ENCODE peak calls at places on chromosomes 3 and 15, in four cellular contexts. L is DND-41, O is HCT116, K is suprapubic skin. S is an unnamed sample.

GRCh38 chr3:2784627-2785026 is 325.5 kb downstream of the IL5RA start:
- DNase-seq in L (no peak), O (no peak), K (no peak), S (no peak)

GRCh38 chr3:42526616-42527367 is 24.3 kb downstream of the VIPR1 start:
- DNase-seq in L (peak), O (no peak), K (no peak), S (no peak)

GRCh38 chr3:4043867-4044575 is 244.8 kb downstream of the LRRN1 start:
- DNase-seq in L (no peak), O (no peak), K (no peak), S (no peak)

GRCh38 chr15:33005582-33005981 is 188.9 kb downstream of the FMN1 start:
- DNase-seq in L (no peak), O (no peak), K (no peak), S (no peak)

GRCh38 chr3:124063168-124063909 is 71.4 kb upstream of the ROPN1 start:
- DNase-seq in L (no peak), O (no peak), K (peak), S (no peak)

GRCh38 chr15:77830041-77830440 is 197.3 kb upstream of the LINGO1 start:
- DNase-seq in L (peak), O (peak), K (no peak), S (no peak)

GRCh38 chr15:38883987-38884386 is 319.4 kb upstream of the RASGRP1 start:
- DNase-seq in L (no peak), O (no peak), K (no peak), S (no peak)

GRCh38 chr3:38730281-38730680 is 80.8 kb upstream of the SCN5A start:
- DNase-seq in L (no peak), O (no peak), K (no peak), S (no peak)

GRCh38 chr15:69568621-69569020 is 116.0 kb downstream of the RPLP1 start:
- DNase-seq in L (no peak), O (no peak), K (no peak), S (no peak)

GRCh38 chr15:25178835-25179672 is 224.3 kb downstream of the SNRPN start:
- DNase-seq in L (no peak), O (no peak), K (peak), S (no peak)

GRCh38 chr3:133515127-133515526 is 58.4 kb upstream of the CDV3 start:
- DNase-seq in L (no peak), O (no peak), K (no peak), S (no peak)

GRCh38 chr3:138051946-138052802 is 42.2 kb downstream of the CLDN18 start:
- DNase-seq in L (no peak), O (peak), K (no peak), S (no peak)

GRCh38 chr3:114697441-114697840 is 403.6 kb downstream of the TIGIT start:
- DNase-seq in L (no peak), O (no peak), K (no peak), S (no peak)

GRCh38 chr3:189172668-189173419 is 1.1 kb downstream of the TPRG1 start:
- DNase-seq in L (no peak), O (no peak), K (no peak), S (no peak)

GRCh38 chr15:37483779-37484178 is 383.4 kb upstream of the MEIS2 start:
- DNase-seq in L (no peak), O (no peak), K (no peak), S (no peak)

GRCh38 chr3:59127071-59127470 is 77.2 kb upstream of the CFAP20DC start:
- DNase-seq in L (no peak), O (no peak), K (no peak), S (no peak)

GRCh38 chr3:143586565-143586964 is 261.7 kb downstream of the SLC9A9 start:
- DNase-seq in L (no peak), O (no peak), K (no peak), S (no peak)

GRCh38 chr15:64694816-64695215 is 80.6 kb downstream of the RBPMS2 start:
- DNase-seq in L (no peak), O (no peak), K (no peak), S (no peak)

GRCh38 chr15:29615791-29616190 is 206.5 kb downstream of the TJP1 start:
- DNase-seq in L (no peak), O (no peak), K (no peak), S (no peak)

GRCh38 chr15:88477885-88478284 is 10.4 kb downstream of the MRPS11 start:
- DNase-seq in L (no peak), O (no peak), K (no peak), S (no peak)

GRCh38 chr3:24119321-24119751 is 174.2 kb downstream of the NR1D2 start:
- DNase-seq in L (no peak), O (peak), K (no peak), S (no peak)

GRCh38 chr3:151875759-151876158 is 2.3 kb downstream of the SUCNR1 start:
- DNase-seq in L (peak), O (no peak), K (no peak), S (no peak)

GRCh38 chr15:84112025-84112424 is 123.5 kb upstream of the GOLGA6L4 start:
- DNase-seq in L (no peak), O (no peak), K (no peak), S (no peak)

GRCh38 chr3:96430019-96430541 is 384.3 kb upstream of the EPHA6 start:
- DNase-seq in L (no peak), O (no peak), K (no peak), S (no peak)

GRCh38 chr3:17901893-17902292 is 159.5 kb upstream of the TBC1D5 start:
- DNase-seq in L (no peak), O (no peak), K (no peak), S (no peak)

GRCh38 chr3:120559228-120560061 is 36.7 kb upstream of the NDUFB4 start:
- DNase-seq in L (no peak), O (peak), K (peak), S (no peak)

GRCh38 chr3:141311170-141311495 is 57.2 kb upstream of the ZBTB38 start:
- DNase-seq in L (no peak), O (no peak), K (no peak), S (no peak)

GRCh38 chr3:168407381-168407780 is 311.7 kb upstream of the GOLIM4 start:
- DNase-seq in L (no peak), O (no peak), K (no peak), S (no peak)

GRCh38 chr3:170815340-170815739 is 54.7 kb downstream of the RPL22L1 start:
- DNase-seq in L (no peak), O (peak), K (no peak), S (no peak)

GRCh38 chr15:69820819-69821218 is 276.9 kb downstream of the TLE3 start:
- DNase-seq in L (no peak), O (no peak), K (no peak), S (no peak)

GRCh38 chr3:129001101-129001816 is at the start of gene EFCC1:
- DNase-seq in L (no peak), O (no peak), K (peak), S (no peak)

GRCh38 chr3:23959147-23959900 is 14.2 kb downstream of the NR1D2 start:
- DNase-seq in L (no peak), O (peak), K (no peak), S (no peak)

GRCh38 chr3:178434206-178434805 is 101.9 kb upstream of the KCNMB2 start:
- DNase-seq in L (no peak), O (no peak), K (no peak), S (no peak)

DNA sequence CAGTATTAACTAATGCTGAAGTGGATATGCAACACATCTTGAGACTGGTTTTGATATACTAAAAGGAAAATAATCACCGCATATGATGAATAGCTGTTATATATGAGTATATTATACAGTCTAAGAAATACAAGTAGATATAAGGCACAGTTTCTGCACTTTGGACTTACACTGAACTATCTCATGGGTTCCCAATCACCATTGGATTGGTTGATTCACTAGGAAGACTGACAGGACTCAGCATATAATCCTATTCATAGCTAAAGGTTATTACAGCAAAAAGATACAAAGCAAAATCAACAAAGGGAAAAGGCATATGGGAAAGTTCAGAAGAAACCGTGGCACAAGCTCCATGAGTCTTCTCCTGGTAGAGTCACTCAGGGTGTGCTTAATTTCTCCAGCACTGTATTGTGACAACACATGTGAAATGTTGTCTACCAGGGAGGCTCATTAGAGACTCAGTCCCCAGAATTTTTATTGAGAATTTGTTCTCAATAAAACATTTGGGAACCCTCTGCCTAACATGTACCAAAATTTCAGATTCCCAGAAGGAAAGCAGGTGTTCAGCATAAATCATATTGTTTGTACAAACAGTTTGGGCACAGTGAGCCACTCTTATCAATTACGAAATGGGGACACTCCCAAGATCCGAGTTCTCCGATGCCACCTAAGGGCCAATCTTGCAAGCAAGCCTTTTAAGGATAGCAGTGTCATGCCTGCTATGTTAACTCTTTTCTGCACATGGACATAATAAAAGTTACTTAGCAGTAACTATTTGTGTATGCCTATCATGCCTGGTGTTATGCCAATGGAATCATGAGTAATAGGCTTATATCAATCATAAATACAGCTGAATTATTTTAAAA is 26.8 kb downstream of the CMC1 start:
- DNase-seq in L (no peak), O (no peak), K (no peak), S (no peak)
- TF ChIP-seq CTCF in L (no peak), O (peak), K (no peak), S (no peak)

GRCh38 chr15:51735211-51735610 is 2.2 kb downstream of the LYSMD2 start:
- DNase-seq in L (peak), O (no peak), K (no peak), S (no peak)
- TF ChIP-seq CTCF in L (peak), O (no peak), K (no peak), S (no peak)

DNA sequence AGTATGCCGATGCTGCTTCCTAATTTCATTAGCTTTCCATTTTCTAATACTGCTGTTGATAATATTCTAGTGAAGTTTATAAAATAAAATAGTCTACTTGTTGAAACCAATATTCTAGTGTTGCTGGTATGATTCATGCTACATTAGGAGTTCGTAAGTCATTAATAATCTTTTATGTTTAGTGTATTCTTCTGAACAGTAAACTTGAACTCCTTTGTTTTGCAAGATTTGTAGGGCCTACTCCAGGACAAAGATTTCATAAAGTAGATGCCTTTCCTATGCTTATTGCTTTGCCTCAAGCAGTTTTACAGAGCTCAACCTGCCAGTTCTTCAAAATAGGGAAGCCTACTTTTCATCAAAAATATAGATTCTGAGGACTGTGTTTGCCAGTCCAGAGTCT is 111.5 kb downstream of the RSRC1 start:
- DNase-seq in L (no peak), O (no peak), K (no peak), S (no peak)
- TF ChIP-seq CTCF in L (no peak), O (no peak), K (no peak), S (no peak)

GRCh38 chr3:15272431-15273196 is 59.8 kb downstream of the SH3BP5 start:
- DNase-seq in L (no peak), O (no peak), K (peak), S (no peak)
- TF ChIP-seq CTCF in L (peak), O (no peak), K (no peak), S (no peak)

GRCh38 chr15:75578948-75579908 is at the start of gene PTPN9:
- DNase-seq in L (peak), O (peak), K (peak), S (peak)
- TF ChIP-seq CTCF in L (peak), O (no peak), K (peak), S (no peak)

GRCh38 chr3:153669527-153669926 is 451.7 kb upstream of the ARHGEF26 start:
- DNase-seq in L (no peak), O (no peak), K (no peak), S (no peak)
- TF ChIP-seq CTCF in L (no peak), O (no peak), K (no peak), S (no peak)

DNA sequence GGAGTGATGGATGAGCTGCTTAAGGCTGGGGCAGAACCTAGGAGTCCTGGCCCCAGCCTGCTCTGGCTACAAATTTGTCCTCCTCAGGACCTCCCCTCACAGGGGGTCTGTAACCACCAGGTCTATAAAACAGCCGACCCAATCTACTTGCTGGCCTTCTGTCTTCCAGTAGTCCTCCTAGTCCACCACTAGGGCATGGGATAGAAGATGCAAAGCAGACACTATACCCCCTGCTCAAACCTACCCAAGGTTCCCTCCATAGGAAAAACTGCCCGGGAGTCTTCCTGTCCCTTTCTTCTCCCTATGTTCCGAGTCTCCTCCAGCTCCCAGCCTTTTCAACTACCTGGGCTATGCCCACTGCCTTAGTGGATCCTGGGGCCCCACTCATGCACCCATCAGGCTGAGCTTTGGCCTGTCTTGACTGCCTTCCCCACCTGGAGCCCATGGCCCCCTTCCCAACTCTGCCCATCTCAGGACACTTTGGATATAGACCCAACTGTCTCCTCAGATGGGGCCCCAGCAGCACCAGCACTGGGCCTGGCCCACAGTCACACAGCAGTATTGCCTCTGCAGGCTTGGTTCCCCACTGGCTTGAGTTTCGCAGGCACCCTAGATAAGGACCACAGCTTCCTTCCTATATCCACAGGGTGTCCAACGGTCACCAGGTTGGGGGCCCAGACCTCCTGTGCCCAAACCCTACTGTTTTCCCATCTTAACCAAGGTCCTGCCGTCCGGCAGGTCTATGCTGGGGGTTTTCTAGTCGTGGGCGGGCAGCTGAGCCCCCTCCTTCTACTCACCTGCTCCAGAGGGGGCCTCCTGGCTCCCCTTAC is 1.1 kb downstream of the HYAL3 start:
- DNase-seq in L (no peak), O (no peak), K (peak), S (no peak)
- TF ChIP-seq CTCF in L (no peak), O (no peak), K (no peak), S (no peak)

GRCh38 chr3:150238995-150239612 is 169.0 kb upstream of the TSC22D2 start:
- DNase-seq in L (no peak), O (peak), K (no peak), S (no peak)
- TF ChIP-seq CTCF in L (peak), O (peak), K (no peak), S (no peak)

GRCh38 chr15:55774113-55774970 is 31.4 kb upstream of the PRTG start:
- DNase-seq in L (peak), O (peak), K (no peak), S (no peak)
- TF ChIP-seq CTCF in L (peak), O (peak), K (peak), S (no peak)